ENCODE peak calls at places on chromosomes 4 and X, in four cellular contexts. H is H9, Z is IMR-90, W is H1. C is an unnamed sample.

GRCh38 chr4:93814141-93814540 is 14.4 kb upstream of the ATOH1 start:
- DNase-seq in Z (no peak), H (no peak), W (no peak), C (peak; percentile 37)

GRCh38 chrX:142096263-142096662 is 108.8 kb downstream of the MAGEC2 start:
- DNase-seq in H (no peak), W (no peak), Z (no peak), C (no peak)

GRCh38 chr4:152316969-152317368 is 218.9 kb downstream of the FBXW7 start:
- DNase-seq in W (no peak), Z (peak; percentile 71), H (no peak), C (no peak)

GRCh38 chr4:874071-874470 is 48.1 kb upstream of the CPLX1 start:
- DNase-seq in Z (no peak), W (no peak), H (no peak), C (no peak)

GRCh38 chr4:182688081-182688480 is 229.1 kb downstream of the DCTD start:
- DNase-seq in Z (no peak), H (peak; percentile 40), W (no peak), C (peak; percentile 52)

GRCh38 chrX:38985375-38985774 is 184.1 kb downstream of the MID1IP1 start:
- DNase-seq in H (no peak), Z (peak; percentile 11), W (no peak), C (peak; percentile 37)

GRCh38 chr4:87119965-87120364 is 100.5 kb downstream of the KLHL8 start:
- DNase-seq in Z (no peak), W (no peak), H (no peak), C (no peak)

GRCh38 chr4:52910115-52910514 is 48.0 kb downstream of the RASL11B start:
- DNase-seq in H (no peak), Z (no peak), W (no peak), C (peak; percentile 44)

GRCh38 chrX:115649461-115650063 is 88.6 kb downstream of the PLS3 start:
- DNase-seq in Z (no peak), H (peak; percentile 41), W (no peak), C (peak; percentile 71)

GRCh38 chrX:45799576-45799975 is 598.9 kb upstream of the DIPK2B start:
- DNase-seq in H (no peak), W (no peak), Z (no peak), C (no peak)

GRCh38 chr4:30952526-30953219 is 232.5 kb downstream of the PCDH7 start:
- DNase-seq in Z (no peak), W (no peak), H (no peak), C (no peak)

GRCh38 chr4:122854444-122854843 is 27.8 kb downstream of the FGF2 start:
- DNase-seq in W (no peak), H (no peak), Z (no peak), C (no peak)

GRCh38 chrX:85309717-85310116 is 65.9 kb downstream of the ZNF711 start:
- DNase-seq in H (peak; percentile 26), W (no peak), Z (no peak), C (peak; percentile 28)

GRCh38 chr4:165343353-165344191 is 16.1 kb downstream of the MSMO1 start:
- DNase-seq in W (no peak), H (no peak), Z (no peak), C (peak; percentile 37)

GRCh38 chr4:22515145-22515887 is 550 bp downstream of the ADGRA3 start:
- DNase-seq in W (peak; percentile 76), H (peak; percentile 71), Z (peak; percentile 64), C (peak; percentile 88)

GRCh38 chr4:151355155-151355554 is 29.8 kb upstream of the SH3D19 start:
- DNase-seq in W (no peak), Z (no peak), H (no peak), C (no peak)

GRCh38 chr4:163165217-163166017 is 1.3 kb downstream of the NAF1 start:
- DNase-seq in Z (peak; percentile 34), H (no peak), W (no peak), C (no peak)

GRCh38 chr4:128286474-128287158 is 997 bp downstream of the PGRMC2 start:
- DNase-seq in Z (peak; percentile 61), W (no peak), H (no peak), C (peak; percentile 61)

GRCh38 chrX:47146121-47146935 is 1.3 kb downstream of the RBM10 start:
- DNase-seq in H (no peak), W (no peak), Z (no peak), C (no peak)

GRCh38 chrX:68175569-68175968 is 257.7 kb downstream of the OPHN1 start:
- DNase-seq in Z (peak; percentile 72), H (no peak), W (no peak), C (no peak)

GRCh38 chr4:77433102-77433733 is 172.4 kb upstream of the CXCL13 start:
- DNase-seq in Z (peak; percentile 2), H (peak; percentile 39), W (no peak), C (peak; percentile 65)

GRCh38 chr4:2799971-2800690 is 7.2 kb downstream of the SH3BP2 start:
- DNase-seq in W (no peak), H (no peak), Z (no peak), C (no peak)

GRCh38 chr4:181950372-181951127 is 292.7 kb upstream of the TENM3 start:
- DNase-seq in Z (no peak), W (no peak), H (no peak), C (peak; percentile 29)

GRCh38 chr4:165359501-165359900 is 19.3 kb upstream of the CPE start:
- DNase-seq in Z (no peak), H (no peak), W (no peak), C (no peak)

GRCh38 chr4:24924309-24924781 is 11.5 kb upstream of the CCDC149 start:
- DNase-seq in W (no peak), H (no peak), Z (peak; percentile 97), C (no peak)

GRCh38 chrX:96004386-96004785 is 680.3 kb upstream of the DIAPH2 start:
- DNase-seq in W (no peak), H (no peak), Z (peak; percentile 74), C (peak; percentile 17)

GRCh38 chr4:114005569-114006442 is 26.4 kb upstream of the ARSJ start:
- DNase-seq in Z (peak; percentile 82), H (no peak), W (no peak), C (no peak)

GRCh38 chrX:14673764-14674163 is 144.4 kb downstream of the GLRA2 start:
- DNase-seq in Z (peak; percentile 91), H (no peak), W (no peak), C (peak; percentile 60)

GRCh38 chrX:10482708-10483107 is 137.7 kb downstream of the MID1 start:
- DNase-seq in Z (no peak), H (no peak), W (no peak), C (no peak)

GRCh38 chr4:79209822-79210635 is 115.8 kb downstream of the NAA11 start:
- DNase-seq in Z (no peak), W (no peak), H (peak; percentile 32), C (peak; percentile 46)

GRCh38 chr4:33071552-33071951 is 2351.4 kb downstream of the PCDH7 start:
- DNase-seq in Z (peak; percentile 1), H (no peak), W (no peak), C (no peak)

GRCh38 chr4:664713-665231 is 9.3 kb downstream of the ATP5ME start:
- DNase-seq in W (no peak), H (peak; percentile 24), Z (no peak), C (no peak)

GRCh38 chr4:34432706-34433105 is 1811.6 kb downstream of the ARAP2 start:
- DNase-seq in H (no peak), Z (no peak), W (no peak), C (no peak)

GRCh38 chr4:7739077-7739917 is 200.4 kb downstream of the AFAP1 start:
- DNase-seq in H (no peak), W (no peak), Z (no peak), C (no peak)
- H4K5ac ChIP-seq in H (no peak overlapping the region), W (no peak overlapping the region), Z (no peak overlapping the region), C (no peak overlapping the region)

GRCh38 chr4:173529505-173530325 is at the start of gene HAND2:
- DNase-seq in Z (peak; percentile 59), H (peak; percentile 73), W (peak; percentile 72), C (peak; percentile 71)
- H3K23ac ChIP-seq in Z (no peak within 1 kb of the TSS), H (no peak within 1 kb of the TSS), W (no peak within 1 kb of the TSS), C (peak within 1 kb of the TSS; percentile 15)

DNA sequence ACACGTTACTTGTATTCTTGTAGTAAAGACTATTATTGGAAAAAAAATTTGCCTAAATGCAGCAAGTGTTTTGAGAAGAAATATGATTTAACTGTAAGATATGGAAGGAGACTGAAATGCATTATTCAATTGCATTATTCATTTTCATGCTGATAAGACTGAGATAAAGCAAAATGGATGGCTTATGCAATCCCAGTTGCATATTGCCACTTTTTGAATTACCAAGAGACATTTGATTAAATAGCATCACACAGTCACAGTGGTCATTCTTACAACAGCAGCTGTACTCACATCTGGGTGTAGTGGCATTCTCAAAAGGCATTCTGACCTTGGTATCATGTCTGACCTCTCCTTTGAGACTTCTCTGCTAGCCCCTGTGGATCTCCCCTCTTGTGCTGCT is 25.7 kb upstream of the METAP1 start:
- DNase-seq in H (no peak), Z (no peak), W (no peak), C (no peak)
- H3K56ac ChIP-seq in H (no peak overlapping the region), Z (no peak overlapping the region), W (no peak overlapping the region), C (no peak overlapping the region)

GRCh38 chr4:88719381-88719780 is 21.8 kb upstream of the NAP1L5 start:
- DNase-seq in Z (no peak), W (no peak), H (no peak), C (no peak)
- H4K5ac ChIP-seq in Z (no peak overlapping the region), W (no peak overlapping the region), H (no peak overlapping the region), C (no peak overlapping the region)

GRCh38 chrX:1535241-1536041 is 1.5 kb downstream of the P2RY8 start:
- DNase-seq in W (no peak), H (no peak), Z (no peak), C (no peak)

GRCh38 chrX:1536712-1537030 is 314 bp downstream of the P2RY8 start:
- DNase-seq in H (no peak), W (no peak), Z (no peak), C (no peak)

GRCh38 chrX:1537031-1537715 is at the start of gene P2RY8:
- DNase-seq in H (no peak), W (no peak), Z (no peak), C (no peak)

GRCh38 chrX:1533083-1533482 is 3.9 kb downstream of the P2RY8 start:
- DNase-seq in H (no peak), W (no peak), Z (no peak), C (no peak)

GRCh38 chrX:1534321-1535168 is 2.4 kb downstream of the P2RY8 start:
- DNase-seq in H (peak; percentile 82), W (peak; percentile 60), Z (no peak), C (peak; percentile 16)
- H3K23ac ChIP-seq in H (no peak overlapping the region), W (no peak overlapping the region), Z (no peak overlapping the region), C (no peak overlapping the region)

DNA sequence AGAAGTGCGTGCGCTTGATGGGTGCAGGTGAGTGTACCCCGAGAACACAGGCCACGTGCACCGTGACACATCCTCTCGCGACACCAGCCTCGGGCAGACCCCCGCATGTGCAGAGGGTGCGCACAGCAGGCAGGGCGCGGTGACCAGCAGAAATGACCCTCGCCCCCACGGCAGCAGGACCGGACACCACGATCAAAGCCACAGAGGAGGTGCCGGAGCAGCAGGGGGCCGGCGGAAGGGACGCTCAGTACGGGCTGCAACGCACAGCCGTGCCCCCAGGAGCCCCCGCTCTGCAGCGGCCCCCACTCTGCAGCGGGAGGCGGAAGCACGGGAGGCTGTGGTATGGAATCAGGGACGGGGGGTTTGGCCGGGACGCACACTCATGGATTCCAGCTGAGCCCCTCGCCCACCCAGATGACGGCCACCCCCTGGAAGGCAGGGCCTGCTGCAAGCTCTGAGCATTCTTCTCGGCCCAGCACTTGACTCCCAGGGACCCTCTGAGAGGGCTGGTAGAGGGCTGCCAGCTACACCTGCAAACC is 17.1 kb downstream of the PPP2R3B start:
- DNase-seq in Z (no peak), W (no peak), H (no peak), C (no peak)
- H3K56ac ChIP-seq in Z (no peak overlapping the region), W (no peak overlapping the region), H (no peak overlapping the region), C (no peak overlapping the region)

GRCh38 chr4:40514409-40515025 is 115.1 kb downstream of the RBM47 start:
- DNase-seq in W (no peak), H (no peak), Z (no peak), C (no peak)
- H4K5ac ChIP-seq in W (no peak overlapping the region), H (no peak overlapping the region), Z (no peak overlapping the region), C (no peak overlapping the region)